ENCODE peak calls at places on chromosomes 16 and 17, in nine cellular contexts. One of them, this sample, is unnamed. For H3K9me3, the result is how much of the 10 kb centered on the place peaks cover.

GRCh38 chr17:15194859-15195277 is 70.3 kb downstream of the PMP22 start:
- DNase-seq in left ventricle myocardium inferior: no peak
- DNase-seq in Peyer's patch: no peak
- DNase-seq in neural progenitor cell: no peak
- DNase-seq in AG04450: no peak
- DNase-seq in thoracic aorta: no peak
- DNase-seq in prostate gland: no peak
- DNase-seq in CD8-positive, alpha-beta T cell: no peak
- DNase-seq in psoas muscle: no peak
- DNase-seq in this sample: no peak

GRCh38 chr16:27401768-27402568 is at the start of gene IL21R:
- DNase-seq in left ventricle myocardium inferior: peak
- DNase-seq in Peyer's patch: peak
- DNase-seq in neural progenitor cell: peak
- DNase-seq in AG04450: no peak
- DNase-seq in thoracic aorta: no peak
- DNase-seq in prostate gland: no peak
- DNase-seq in CD8-positive, alpha-beta T cell: peak
- DNase-seq in psoas muscle: peak
- DNase-seq in this sample: peak

GRCh38 chr16:24493859-24494258 is 45.5 kb upstream of the RBBP6 start:
- DNase-seq in left ventricle myocardium inferior: no peak
- DNase-seq in Peyer's patch: no peak
- DNase-seq in neural progenitor cell: no peak
- DNase-seq in AG04450: no peak
- DNase-seq in thoracic aorta: no peak
- DNase-seq in prostate gland: no peak
- DNase-seq in CD8-positive, alpha-beta T cell: no peak
- DNase-seq in psoas muscle: no peak
- DNase-seq in this sample: no peak

GRCh38 chr17:31397256-31397939 is 5.9 kb downstream of the RAB11FIP4 start:
- DNase-seq in left ventricle myocardium inferior: no peak
- DNase-seq in Peyer's patch: no peak
- DNase-seq in neural progenitor cell: no peak
- DNase-seq in AG04450: no peak
- DNase-seq in thoracic aorta: no peak
- DNase-seq in prostate gland: no peak
- DNase-seq in CD8-positive, alpha-beta T cell: no peak
- DNase-seq in psoas muscle: no peak
- DNase-seq in this sample: no peak

GRCh38 chr16:67244387-67245188 is 2.7 kb downstream of the FHOD1 start:
- DNase-seq in left ventricle myocardium inferior: peak
- DNase-seq in Peyer's patch: peak
- DNase-seq in neural progenitor cell: no peak
- DNase-seq in AG04450: no peak
- DNase-seq in thoracic aorta: peak
- DNase-seq in prostate gland: no peak
- DNase-seq in CD8-positive, alpha-beta T cell: peak
- DNase-seq in psoas muscle: peak
- DNase-seq in this sample: peak

GRCh38 chr17:44557653-44558285 is 485 bp downstream of the FZD2 start:
- DNase-seq in left ventricle myocardium inferior: peak
- DNase-seq in Peyer's patch: peak
- DNase-seq in neural progenitor cell: peak
- DNase-seq in AG04450: no peak
- DNase-seq in thoracic aorta: no peak
- DNase-seq in prostate gland: no peak
- DNase-seq in CD8-positive, alpha-beta T cell: peak
- DNase-seq in psoas muscle: peak
- DNase-seq in this sample: peak

GRCh38 chr16:27432600-27432957 is 30.6 kb downstream of the IL21R start:
- DNase-seq in left ventricle myocardium inferior: no peak
- DNase-seq in Peyer's patch: no peak
- DNase-seq in neural progenitor cell: no peak
- DNase-seq in AG04450: peak
- DNase-seq in thoracic aorta: no peak
- DNase-seq in prostate gland: no peak
- DNase-seq in CD8-positive, alpha-beta T cell: no peak
- DNase-seq in psoas muscle: no peak
- DNase-seq in this sample: no peak

GRCh38 chr16:67184453-67185002 is 765 bp upstream of the MATCAP1 start:
- DNase-seq in left ventricle myocardium inferior: no peak
- DNase-seq in Peyer's patch: no peak
- DNase-seq in neural progenitor cell: peak
- DNase-seq in AG04450: no peak
- DNase-seq in thoracic aorta: no peak
- DNase-seq in prostate gland: no peak
- DNase-seq in CD8-positive, alpha-beta T cell: no peak
- DNase-seq in psoas muscle: no peak
- DNase-seq in this sample: peak

GRCh38 chr16:35750701-35751104 is 2291.3 kb downstream of the TP53TG3F start:
- DNase-seq in left ventricle myocardium inferior: no peak
- DNase-seq in Peyer's patch: no peak
- DNase-seq in neural progenitor cell: no peak
- DNase-seq in AG04450: no peak
- DNase-seq in thoracic aorta: no peak
- DNase-seq in prostate gland: no peak
- DNase-seq in CD8-positive, alpha-beta T cell: no peak
- DNase-seq in psoas muscle: peak
- DNase-seq in this sample: no peak

GRCh38 chr16:17470871-17471744 is at the start of gene XYLT1:
- DNase-seq in left ventricle myocardium inferior: peak
- DNase-seq in Peyer's patch: peak
- DNase-seq in neural progenitor cell: peak
- DNase-seq in AG04450: peak
- DNase-seq in thoracic aorta: peak
- DNase-seq in prostate gland: peak
- DNase-seq in CD8-positive, alpha-beta T cell: peak
- DNase-seq in psoas muscle: peak
- DNase-seq in this sample: peak

GRCh38 chr17:67606471-67606870 is 111.3 kb upstream of the NOL11 start:
- DNase-seq in left ventricle myocardium inferior: peak
- DNase-seq in Peyer's patch: no peak
- DNase-seq in neural progenitor cell: no peak
- DNase-seq in AG04450: no peak
- DNase-seq in thoracic aorta: no peak
- DNase-seq in prostate gland: peak
- DNase-seq in CD8-positive, alpha-beta T cell: no peak
- DNase-seq in psoas muscle: peak
- DNase-seq in this sample: no peak

GRCh38 chr16:27928542-27928941 is 135.0 kb downstream of the GSG1L start:
- DNase-seq in left ventricle myocardium inferior: no peak
- DNase-seq in Peyer's patch: no peak
- DNase-seq in neural progenitor cell: no peak
- DNase-seq in AG04450: no peak
- DNase-seq in thoracic aorta: no peak
- DNase-seq in prostate gland: no peak
- DNase-seq in CD8-positive, alpha-beta T cell: no peak
- DNase-seq in psoas muscle: no peak
- DNase-seq in this sample: no peak

GRCh38 chr17:76544916-76545365 is 5.1 kb downstream of the PRCD start:
- DNase-seq in left ventricle myocardium inferior: no peak
- DNase-seq in Peyer's patch: no peak
- DNase-seq in neural progenitor cell: no peak
- DNase-seq in AG04450: no peak
- DNase-seq in thoracic aorta: no peak
- DNase-seq in prostate gland: no peak
- DNase-seq in CD8-positive, alpha-beta T cell: no peak
- DNase-seq in psoas muscle: no peak
- DNase-seq in this sample: no peak

GRCh38 chr17:8799001-8799850 is at the start of gene MFSD6L:
- DNase-seq in left ventricle myocardium inferior: no peak
- DNase-seq in Peyer's patch: no peak
- DNase-seq in neural progenitor cell: peak
- DNase-seq in AG04450: no peak
- DNase-seq in thoracic aorta: no peak
- DNase-seq in prostate gland: no peak
- DNase-seq in CD8-positive, alpha-beta T cell: no peak
- DNase-seq in psoas muscle: no peak
- DNase-seq in this sample: no peak

GRCh38 chr16:48308535-48308934 is 61.2 kb upstream of the ABCC11 start:
- DNase-seq in left ventricle myocardium inferior: no peak
- DNase-seq in Peyer's patch: no peak
- DNase-seq in neural progenitor cell: no peak
- DNase-seq in AG04450: no peak
- DNase-seq in thoracic aorta: no peak
- DNase-seq in prostate gland: no peak
- DNase-seq in CD8-positive, alpha-beta T cell: no peak
- DNase-seq in psoas muscle: no peak
- DNase-seq in this sample: no peak
- H3K9me3 ChIP-seq in left ventricle myocardium inferior: half or more
- H3K9me3 ChIP-seq in Peyer's patch: under half
- H3K9me3 ChIP-seq in neural progenitor cell: under half
- H3K9me3 ChIP-seq in AG04450: under half
- H3K9me3 ChIP-seq in thoracic aorta: under half
- H3K9me3 ChIP-seq in prostate gland: under half
- H3K9me3 ChIP-seq in CD8-positive, alpha-beta T cell: under half
- H3K9me3 ChIP-seq in psoas muscle: under half
- H3K9me3 ChIP-seq in this sample: under half

DNA sequence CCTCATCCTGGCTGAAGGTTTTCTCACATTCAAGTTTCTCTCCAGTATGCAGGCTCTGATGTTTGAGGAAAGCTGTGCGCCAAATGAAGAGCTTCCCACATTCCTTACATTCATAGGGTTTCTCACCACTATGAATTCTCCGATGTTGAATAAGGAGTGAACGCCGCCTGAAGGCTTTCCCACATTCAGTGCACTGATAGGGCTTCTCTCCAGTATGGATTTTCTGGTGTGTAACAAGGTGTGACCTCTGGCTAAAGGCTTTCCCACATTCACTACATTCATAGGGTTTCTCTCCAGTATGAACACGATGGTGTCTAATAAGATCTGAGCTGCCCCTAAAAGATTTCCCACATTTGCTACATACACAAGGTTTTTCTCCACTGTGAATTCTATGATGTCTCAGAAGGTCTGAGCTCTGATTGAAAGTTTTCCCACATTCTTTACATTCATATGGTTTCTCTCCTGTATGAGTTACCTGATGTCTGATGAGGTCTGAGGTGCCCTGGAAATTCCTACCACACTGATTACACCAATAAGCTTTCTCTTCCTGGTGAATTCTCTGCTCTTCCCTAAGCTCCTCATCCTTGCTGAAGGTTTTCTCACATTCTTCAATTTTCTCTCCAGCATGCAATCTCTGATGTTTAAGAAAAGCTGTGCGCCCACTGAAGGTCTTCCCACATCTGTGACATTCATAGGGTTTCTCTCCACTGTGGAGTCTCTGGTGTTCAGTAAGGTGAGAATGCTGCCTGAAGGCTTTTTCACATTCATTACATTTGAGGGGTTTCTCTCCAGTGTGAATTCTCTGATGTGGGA is 8.9 kb downstream of the ZNF594 start:
- DNase-seq in left ventricle myocardium inferior: no peak
- DNase-seq in Peyer's patch: no peak
- DNase-seq in neural progenitor cell: no peak
- DNase-seq in AG04450: no peak
- DNase-seq in thoracic aorta: no peak
- DNase-seq in prostate gland: no peak
- DNase-seq in CD8-positive, alpha-beta T cell: no peak
- DNase-seq in psoas muscle: no peak
- DNase-seq in this sample: no peak
- H3K9me3 ChIP-seq in left ventricle myocardium inferior: half or more
- H3K9me3 ChIP-seq in Peyer's patch: under half
- H3K9me3 ChIP-seq in neural progenitor cell: half or more
- H3K9me3 ChIP-seq in AG04450: half or more
- H3K9me3 ChIP-seq in thoracic aorta: half or more
- H3K9me3 ChIP-seq in prostate gland: under half
- H3K9me3 ChIP-seq in CD8-positive, alpha-beta T cell: under half
- H3K9me3 ChIP-seq in psoas muscle: half or more
- H3K9me3 ChIP-seq in this sample: under half

GRCh38 chr17:65833214-65833613 is 271.8 kb upstream of the AXIN2 start:
- DNase-seq in left ventricle myocardium inferior: no peak
- DNase-seq in Peyer's patch: no peak
- DNase-seq in neural progenitor cell: no peak
- DNase-seq in AG04450: no peak
- DNase-seq in thoracic aorta: no peak
- DNase-seq in prostate gland: no peak
- DNase-seq in CD8-positive, alpha-beta T cell: no peak
- DNase-seq in psoas muscle: no peak
- DNase-seq in this sample: no peak
- H3K9me3 ChIP-seq in left ventricle myocardium inferior: half or more
- H3K9me3 ChIP-seq in Peyer's patch: under half
- H3K9me3 ChIP-seq in neural progenitor cell: under half
- H3K9me3 ChIP-seq in AG04450: under half
- H3K9me3 ChIP-seq in thoracic aorta: under half
- H3K9me3 ChIP-seq in prostate gland: under half
- H3K9me3 ChIP-seq in CD8-positive, alpha-beta T cell: under half
- H3K9me3 ChIP-seq in psoas muscle: under half
- H3K9me3 ChIP-seq in this sample: under half

GRCh38 chr16:15583526-15583925 is 59.4 kb downstream of the MARF1 start:
- DNase-seq in left ventricle myocardium inferior: no peak
- DNase-seq in Peyer's patch: no peak
- DNase-seq in neural progenitor cell: no peak
- DNase-seq in AG04450: no peak
- DNase-seq in thoracic aorta: no peak
- DNase-seq in prostate gland: no peak
- DNase-seq in CD8-positive, alpha-beta T cell: no peak
- DNase-seq in psoas muscle: no peak
- DNase-seq in this sample: no peak

GRCh38 chr16:15585956-15586355 is 57.0 kb downstream of the MARF1 start:
- DNase-seq in left ventricle myocardium inferior: no peak
- DNase-seq in Peyer's patch: no peak
- DNase-seq in neural progenitor cell: no peak
- DNase-seq in AG04450: no peak
- DNase-seq in thoracic aorta: no peak
- DNase-seq in prostate gland: no peak
- DNase-seq in CD8-positive, alpha-beta T cell: no peak
- DNase-seq in psoas muscle: no peak
- DNase-seq in this sample: no peak

GRCh38 chr16:15581127-15581815 is 61.7 kb downstream of the MARF1 start:
- DNase-seq in left ventricle myocardium inferior: no peak
- DNase-seq in Peyer's patch: no peak
- DNase-seq in neural progenitor cell: no peak
- DNase-seq in AG04450: no peak
- DNase-seq in thoracic aorta: no peak
- DNase-seq in prostate gland: no peak
- DNase-seq in CD8-positive, alpha-beta T cell: no peak
- DNase-seq in psoas muscle: no peak
- DNase-seq in this sample: no peak

GRCh38 chr16:15587152-15587825 is 55.7 kb downstream of the MARF1 start:
- DNase-seq in left ventricle myocardium inferior: no peak
- DNase-seq in Peyer's patch: no peak
- DNase-seq in neural progenitor cell: no peak
- DNase-seq in AG04450: no peak
- DNase-seq in thoracic aorta: no peak
- DNase-seq in prostate gland: no peak
- DNase-seq in CD8-positive, alpha-beta T cell: no peak
- DNase-seq in psoas muscle: no peak
- DNase-seq in this sample: no peak

DNA sequence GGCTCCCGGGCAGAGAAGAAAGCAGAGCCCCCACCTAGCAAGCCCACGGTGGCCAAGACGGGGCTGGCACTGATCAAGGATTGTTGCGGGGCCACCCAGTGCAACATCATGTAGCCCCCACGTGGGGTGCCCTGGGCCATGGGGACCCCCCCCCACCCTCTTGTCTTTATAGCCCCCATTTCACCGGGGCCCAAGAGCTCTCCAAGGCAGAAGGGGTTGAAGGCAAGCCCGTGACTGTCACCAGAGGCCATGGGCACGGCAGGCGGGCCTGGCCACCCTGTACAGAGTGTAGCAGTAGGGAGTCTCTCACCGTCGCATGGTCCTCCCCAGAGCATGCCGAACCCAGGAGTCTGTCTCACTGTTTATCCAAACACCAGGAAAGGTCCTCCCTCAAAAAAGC is 56.2 kb downstream of the MARF1 start:
- DNase-seq in left ventricle myocardium inferior: no peak
- DNase-seq in Peyer's patch: no peak
- DNase-seq in neural progenitor cell: no peak
- DNase-seq in AG04450: no peak
- DNase-seq in thoracic aorta: no peak
- DNase-seq in prostate gland: no peak
- DNase-seq in CD8-positive, alpha-beta T cell: no peak
- DNase-seq in psoas muscle: no peak
- DNase-seq in this sample: no peak
- H3K9me3 ChIP-seq in left ventricle myocardium inferior: under half
- H3K9me3 ChIP-seq in Peyer's patch: under half
- H3K9me3 ChIP-seq in neural progenitor cell: under half
- H3K9me3 ChIP-seq in AG04450: under half
- H3K9me3 ChIP-seq in thoracic aorta: under half
- H3K9me3 ChIP-seq in prostate gland: under half
- H3K9me3 ChIP-seq in CD8-positive, alpha-beta T cell: under half
- H3K9me3 ChIP-seq in psoas muscle: under half
- H3K9me3 ChIP-seq in this sample: under half